ENCODE peak calls at places on chromosomes 3 and 15, in six cellular contexts. S is GM12865, K is suprapubic skin, T is kidney epithelial cell, E is ovary, H is brain microvascular endothelial cell. J is an unnamed sample.
A peak's percentile ranks its signal among the peaks of the same experiment; 100 is the strongest.

GRCh38 chr3:71066356-71066755 is 517.2 kb downstream of the FOXP1 start:
- DNase-seq in S (no peak), K (no peak), T (no peak), E (no peak), H (no peak), J (no peak)

GRCh38 chr3:143363276-143363675 is 243.7 kb downstream of the CHST2 start:
- DNase-seq in S (no peak), K (no peak), T (peak; percentile 31), E (no peak), H (peak; percentile 74), J (no peak)

GRCh38 chr3:119148493-119149180 is 2.7 kb downstream of the TEX55 start:
- DNase-seq in S (no peak), K (no peak), T (no peak), E (no peak), H (peak; percentile 63), J (no peak)

GRCh38 chr3:9173445-9173844 is 76.0 kb downstream of the SRGAP3 start:
- DNase-seq in S (no peak), K (no peak), T (no peak), E (no peak), H (no peak), J (no peak)

GRCh38 chr3:73046195-73046594 is 15.3 kb upstream of the EBLN2 start:
- DNase-seq in S (no peak), K (no peak), T (no peak), E (no peak), H (no peak), J (no peak)

GRCh38 chr15:90681480-90681879 is 35.7 kb upstream of the BLM start:
- DNase-seq in S (no peak), K (no peak), T (peak; percentile 54), E (no peak), H (peak; percentile 93), J (no peak)

GRCh38 chr3:13288732-13289718 is 131.1 kb downstream of the NUP210 start:
- DNase-seq in S (no peak), K (no peak), T (no peak), E (no peak), H (no peak), J (no peak)

GRCh38 chr3:178341636-178342035 is 194.6 kb upstream of the KCNMB2 start:
- DNase-seq in S (no peak), K (no peak), T (no peak), E (no peak), H (no peak), J (no peak)

GRCh38 chr3:4904801-4905695 is 74.2 kb upstream of the BHLHE40 start:
- DNase-seq in S (no peak), K (no peak), T (no peak), E (no peak), H (peak; percentile 30), J (no peak)

GRCh38 chr3:159196316-159196715 is 394.5 kb downstream of the MFSD1 start:
- DNase-seq in S (no peak), K (no peak), T (no peak), E (no peak), H (no peak), J (no peak)

GRCh38 chr3:57064615-57065014 is 4.2 kb downstream of the SPATA12 start:
- DNase-seq in S (no peak), K (peak; percentile 61), T (no peak), E (no peak), H (no peak), J (no peak)

GRCh38 chr3:19522305-19522704 is 374.0 kb downstream of the KCNH8 start:
- DNase-seq in S (no peak), K (no peak), T (no peak), E (no peak), H (no peak), J (no peak)

GRCh38 chr15:72968531-72968922 is 83.7 kb upstream of the NEO1 start:
- DNase-seq in S (no peak), K (no peak), T (no peak), E (no peak), H (peak; percentile 48), J (no peak)

GRCh38 chr3:24539699-24540098 is 45.0 kb upstream of the THRB start:
- DNase-seq in S (no peak), K (no peak), T (no peak), E (no peak), H (no peak), J (no peak)

GRCh38 chr3:56917740-56918568 is 116.2 kb upstream of the ARHGEF3 start:
- DNase-seq in S (peak; percentile 88), K (no peak), T (no peak), E (no peak), H (no peak), J (no peak)

GRCh38 chr3:23004971-23005370 is 198.2 kb upstream of the UBE2E2 start:
- DNase-seq in S (no peak), K (no peak), T (peak; percentile 81), E (no peak), H (peak; percentile 93), J (no peak)

GRCh38 chr15:52234596-52235541 is 43.7 kb upstream of the GNB5 start:
- DNase-seq in S (peak; percentile 73), K (no peak), T (no peak), E (no peak), H (no peak), J (no peak)

GRCh38 chr15:63212050-63212973 is 22.9 kb downstream of the RAB8B start:
- DNase-seq in S (peak; percentile 80), K (no peak), T (no peak), E (no peak), H (peak; percentile 74), J (no peak)

GRCh38 chr15:29104566-29104880 is 165.1 kb downstream of the NSMCE3 start:
- DNase-seq in S (no peak), K (no peak), T (no peak), E (no peak), H (no peak), J (no peak)

GRCh38 chr3:19399356-19399755 is 251.0 kb downstream of the KCNH8 start:
- DNase-seq in S (no peak), K (no peak), T (peak; percentile 10), E (no peak), H (no peak), J (no peak)

GRCh38 chr3:189978753-189979152 is 141.9 kb downstream of the P3H2 start:
- DNase-seq in S (no peak), K (no peak), T (no peak), E (no peak), H (no peak), J (no peak)

GRCh38 chr3:36774072-36774471 is 9.7 kb upstream of the DCLK3 start:
- DNase-seq in S (no peak), K (no peak), T (no peak), E (no peak), H (peak; percentile 74), J (no peak)

GRCh38 chr15:39281094-39281493 is 299.8 kb upstream of the THBS1 start:
- DNase-seq in S (no peak), K (no peak), T (no peak), E (no peak), H (peak; percentile 89), J (no peak)

GRCh38 chr3:28912120-28912885 is 368.6 kb upstream of the RBMS3 start:
- DNase-seq in S (no peak), K (no peak), T (no peak), E (no peak), H (peak; percentile 54), J (no peak)
- H3K4me3 ChIP-seq in S (no peak overlapping the region), K (no peak overlapping the region), T (no peak overlapping the region), E (no peak overlapping the region), H (no peak overlapping the region), J (no peak overlapping the region)

DNA sequence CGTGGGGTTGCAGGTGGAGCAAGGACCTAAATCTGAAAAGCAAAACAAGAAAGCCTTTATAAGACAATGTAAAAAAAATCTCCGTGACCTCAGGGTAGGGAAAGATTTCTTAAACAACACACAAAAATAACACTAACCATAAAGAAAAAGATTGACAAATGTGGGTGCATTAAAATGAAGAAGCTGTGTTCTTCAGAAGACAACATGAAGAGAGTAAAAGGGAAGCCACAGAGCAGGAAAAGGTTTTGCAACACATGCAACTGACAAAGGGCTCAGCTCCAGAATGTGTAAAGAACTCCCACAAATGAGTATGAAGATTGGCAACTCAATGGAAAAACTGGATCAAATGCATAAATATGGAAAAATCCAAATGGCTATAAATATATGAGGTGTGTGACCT is 74.2 kb downstream of the MAGEF1 start:
- DNase-seq in S (no peak), K (no peak), T (no peak), E (no peak), H (no peak), J (no peak)
- H3K4me3 ChIP-seq in S (no peak overlapping the region), K (no peak overlapping the region), T (no peak overlapping the region), E (no peak overlapping the region), H (no peak overlapping the region), J (no peak overlapping the region)

GRCh38 chr3:141386611-141387110 is 18.4 kb downstream of the ZBTB38 start:
- DNase-seq in S (peak; percentile 88), K (no peak), T (no peak), E (no peak), H (no peak), J (no peak)

GRCh38 chr3:141387446-141388030 is 19.2 kb downstream of the ZBTB38 start:
- DNase-seq in S (peak; percentile 72), K (no peak), T (no peak), E (no peak), H (no peak), J (no peak)

GRCh38 chr3:141389703-141390102 is 21.4 kb downstream of the ZBTB38 start:
- DNase-seq in S (no peak), K (no peak), T (no peak), E (no peak), H (no peak), J (no peak)

GRCh38 chr3:141390747-141391146 is 22.4 kb downstream of the ZBTB38 start:
- DNase-seq in S (no peak), K (no peak), T (no peak), E (no peak), H (no peak), J (no peak)

DNA sequence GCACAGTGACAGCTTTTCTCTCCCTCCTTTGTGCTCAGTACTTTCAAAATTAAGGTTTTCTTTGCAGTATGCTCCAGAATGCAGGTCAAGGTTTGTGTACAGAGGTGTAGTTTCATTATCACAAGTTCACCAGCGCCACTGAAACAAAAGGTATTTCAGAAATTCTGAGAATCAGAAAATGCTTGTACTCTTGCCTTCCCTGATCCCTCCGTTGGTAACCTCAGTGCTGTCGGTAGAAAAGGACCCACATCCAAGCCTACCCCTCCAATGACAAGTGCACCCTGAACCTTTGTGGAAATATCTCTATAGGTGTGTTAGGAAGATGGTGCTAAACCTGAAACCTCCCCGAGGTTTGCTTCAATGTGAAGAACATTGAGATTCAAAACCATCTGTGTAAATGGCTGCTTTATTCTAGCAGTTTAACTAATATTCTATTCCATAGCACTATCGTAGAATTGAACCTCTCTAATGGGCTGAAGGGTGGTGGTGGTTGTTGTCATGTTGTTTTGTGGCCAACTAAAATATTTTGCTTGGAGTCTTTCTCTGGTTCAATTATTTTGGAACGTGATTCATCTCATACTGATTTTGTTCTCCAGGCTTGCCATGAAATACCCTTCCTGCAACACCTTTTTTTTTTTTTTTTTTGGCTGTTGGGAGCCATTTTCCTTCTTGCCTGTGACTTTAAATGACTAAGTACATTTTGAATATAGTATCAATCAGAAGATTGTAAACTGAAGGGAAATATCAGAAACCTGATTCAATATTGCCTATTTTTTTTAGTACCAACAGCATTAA is 20.7 kb downstream of the ZBTB38 start:
- DNase-seq in S (peak; percentile 74), K (no peak), T (no peak), E (no peak), H (no peak), J (no peak)
- H3K4me3 ChIP-seq in S (peak overlapping the region; percentile 81), K (peak overlapping the region; percentile 40), T (no peak overlapping the region), E (no peak overlapping the region), H (no peak overlapping the region), J (no peak overlapping the region)

GRCh38 chr3:76310661-76311060 is 525.3 kb upstream of the ZNF717 start:
- DNase-seq in S (no peak), K (no peak), T (no peak), E (no peak), H (no peak), J (no peak)
- H3K4me3 ChIP-seq in S (peak overlapping the region; percentile 9), K (peak overlapping the region; percentile 18), T (no peak overlapping the region), E (no peak overlapping the region), H (no peak overlapping the region), J (no peak overlapping the region)